ENCODE peak calls at places on chromosome 21, in five cellular contexts. One of them, this sample, is unnamed.
A peak's percentile ranks its signal among the peaks of the same experiment; 100 is the strongest.

GRCh38 chr21:34801519-34802132 is 132.8 kb downstream of the CLIC6 start:
- DNase-seq in IMR-90: no peak
- DNase-seq in H9: peak; percentile 59
- DNase-seq in mesenchymal stem cell: no peak
- DNase-seq in neuronal stem cell: no peak
- DNase-seq in this sample: no peak

GRCh38 chr21:26849428-26850115 is 4.4 kb upstream of the ADAMTS1 start:
- DNase-seq in IMR-90: peak; percentile 80
- DNase-seq in H9: no peak
- DNase-seq in mesenchymal stem cell: peak; percentile 75
- DNase-seq in neuronal stem cell: peak; percentile 43
- DNase-seq in this sample: no peak

GRCh38 chr21:44946254-44947041 is 6.6 kb downstream of the SLX9 start:
- DNase-seq in IMR-90: no peak
- DNase-seq in H9: no peak
- DNase-seq in mesenchymal stem cell: no peak
- DNase-seq in neuronal stem cell: no peak
- DNase-seq in this sample: no peak

GRCh38 chr21:46022551-46023107 is 41.1 kb downstream of the COL6A1 start:
- DNase-seq in IMR-90: no peak
- DNase-seq in H9: peak; percentile 33
- DNase-seq in mesenchymal stem cell: no peak
- DNase-seq in neuronal stem cell: no peak
- DNase-seq in this sample: no peak

GRCh38 chr21:16323586-16323985 is 593.8 kb downstream of the USP25 start:
- DNase-seq in IMR-90: peak; percentile 29
- DNase-seq in H9: no peak
- DNase-seq in mesenchymal stem cell: no peak
- DNase-seq in neuronal stem cell: no peak
- DNase-seq in this sample: no peak

GRCh38 chr21:44929242-44929798 is 8.6 kb upstream of the ITGB2 start:
- DNase-seq in IMR-90: no peak
- DNase-seq in H9: no peak
- DNase-seq in mesenchymal stem cell: no peak
- DNase-seq in neuronal stem cell: no peak
- DNase-seq in this sample: no peak

GRCh38 chr21:16074950-16075489 is 345.2 kb downstream of the USP25 start:
- DNase-seq in IMR-90: no peak
- DNase-seq in H9: no peak
- DNase-seq in mesenchymal stem cell: no peak
- DNase-seq in neuronal stem cell: no peak
- DNase-seq in this sample: no peak

GRCh38 chr21:43325968-43326367 is 101.0 kb downstream of the SIK1 start:
- DNase-seq in IMR-90: no peak
- DNase-seq in H9: no peak
- DNase-seq in mesenchymal stem cell: no peak
- DNase-seq in neuronal stem cell: no peak
- DNase-seq in this sample: no peak

GRCh38 chr21:42614811-42615342 is 38.5 kb upstream of the PDE9A start:
- DNase-seq in IMR-90: no peak
- DNase-seq in H9: no peak
- DNase-seq in mesenchymal stem cell: peak; percentile 11
- DNase-seq in neuronal stem cell: no peak
- DNase-seq in this sample: no peak

GRCh38 chr21:42513151-42513984 is at the start of gene SLC37A1:
- DNase-seq in IMR-90: no peak
- DNase-seq in H9: peak; percentile 65
- DNase-seq in mesenchymal stem cell: no peak
- DNase-seq in neuronal stem cell: no peak
- DNase-seq in this sample: peak; percentile 78

GRCh38 chr21:36980280-36981048 is 14.0 kb upstream of the HLCS start:
- DNase-seq in IMR-90: no peak
- DNase-seq in H9: peak; percentile 53
- DNase-seq in mesenchymal stem cell: peak; percentile 25
- DNase-seq in neuronal stem cell: no peak
- DNase-seq in this sample: peak; percentile 65

GRCh38 chr21:28537371-28538079 is 455.2 kb downstream of the LTN1 start:
- DNase-seq in IMR-90: peak; percentile 100
- DNase-seq in H9: no peak
- DNase-seq in mesenchymal stem cell: peak; percentile 84
- DNase-seq in neuronal stem cell: no peak
- DNase-seq in this sample: no peak

GRCh38 chr21:45027241-45028196 is 46.9 kb upstream of the ADARB1 start:
- DNase-seq in IMR-90: no peak
- DNase-seq in H9: no peak
- DNase-seq in mesenchymal stem cell: no peak
- DNase-seq in neuronal stem cell: no peak
- DNase-seq in this sample: no peak

GRCh38 chr21:34983680-34984086 is 65.4 kb downstream of the RUNX1 start:
- DNase-seq in IMR-90: peak; percentile 63
- DNase-seq in H9: no peak
- DNase-seq in mesenchymal stem cell: peak; percentile 73
- DNase-seq in neuronal stem cell: no peak
- DNase-seq in this sample: no peak

GRCh38 chr21:37532868-37533780 is 166.6 kb downstream of the DYRK1A start:
- DNase-seq in IMR-90: peak; percentile 61
- DNase-seq in H9: no peak
- DNase-seq in mesenchymal stem cell: peak; percentile 68
- DNase-seq in neuronal stem cell: no peak
- DNase-seq in this sample: peak; percentile 47

GRCh38 chr21:42125571-42126544 is 54.7 kb downstream of the UMODL1 start:
- DNase-seq in IMR-90: peak; percentile 59
- DNase-seq in H9: peak; percentile 43
- DNase-seq in mesenchymal stem cell: peak; percentile 30
- DNase-seq in neuronal stem cell: no peak
- DNase-seq in this sample: no peak

GRCh38 chr21:41364308-41364707 is 2.5 kb downstream of the MX2 start:
- DNase-seq in IMR-90: no peak
- DNase-seq in H9: no peak
- DNase-seq in mesenchymal stem cell: no peak
- DNase-seq in neuronal stem cell: no peak
- DNase-seq in this sample: no peak

GRCh38 chr21:29033871-29034270 is 9.4 kb downstream of the USP16 start:
- DNase-seq in IMR-90: peak; percentile 35
- DNase-seq in H9: no peak
- DNase-seq in mesenchymal stem cell: no peak
- DNase-seq in neuronal stem cell: no peak
- DNase-seq in this sample: no peak

GRCh38 chr21:45329261-45330074 is 41.8 kb upstream of the POFUT2 start:
- DNase-seq in IMR-90: no peak
- DNase-seq in H9: no peak
- DNase-seq in mesenchymal stem cell: no peak
- DNase-seq in neuronal stem cell: no peak
- DNase-seq in this sample: no peak

GRCh38 chr21:21137986-21138385 is 139.8 kb downstream of the NCAM2 start:
- DNase-seq in IMR-90: peak; percentile 74
- DNase-seq in H9: no peak
- DNase-seq in mesenchymal stem cell: peak; percentile 14
- DNase-seq in neuronal stem cell: no peak
- DNase-seq in this sample: no peak

GRCh38 chr21:46182548-46183336 is 1.5 kb downstream of the SPATC1L start:
- DNase-seq in IMR-90: no peak
- DNase-seq in H9: peak; percentile 37
- DNase-seq in mesenchymal stem cell: peak; percentile 27
- DNase-seq in neuronal stem cell: no peak
- DNase-seq in this sample: no peak

GRCh38 chr21:36347278-36347961 is 27.4 kb downstream of the MORC3 start:
- DNase-seq in IMR-90: peak; percentile 55
- DNase-seq in H9: no peak
- DNase-seq in mesenchymal stem cell: no peak
- DNase-seq in neuronal stem cell: no peak
- DNase-seq in this sample: no peak

GRCh38 chr21:46154155-46154954 is 1.0 kb downstream of the FTCD start:
- DNase-seq in IMR-90: no peak
- DNase-seq in H9: peak; percentile 32
- DNase-seq in mesenchymal stem cell: no peak
- DNase-seq in neuronal stem cell: no peak
- DNase-seq in this sample: no peak

GRCh38 chr21:42314616-42315295 is 453 bp downstream of the TFF3 start:
- DNase-seq in IMR-90: no peak
- DNase-seq in H9: no peak
- DNase-seq in mesenchymal stem cell: no peak
- DNase-seq in neuronal stem cell: no peak
- DNase-seq in this sample: no peak

GRCh38 chr21:46634966-46635323 is 529 bp upstream of the PRMT2 start:
- DNase-seq in IMR-90: peak; percentile 87
- DNase-seq in H9: no peak
- DNase-seq in mesenchymal stem cell: peak; percentile 91
- DNase-seq in neuronal stem cell: peak; percentile 74
- DNase-seq in this sample: no peak

GRCh38 chr21:41480086-41480690 is 27.8 kb downstream of the TMPRSS2 start:
- DNase-seq in IMR-90: no peak
- DNase-seq in H9: no peak
- DNase-seq in mesenchymal stem cell: no peak
- DNase-seq in neuronal stem cell: no peak
- DNase-seq in this sample: no peak

GRCh38 chr21:39263372-39263771 is 50.1 kb downstream of the BRWD1 start:
- DNase-seq in IMR-90: peak; percentile 56
- DNase-seq in H9: no peak
- DNase-seq in mesenchymal stem cell: peak; percentile 44
- DNase-seq in neuronal stem cell: no peak
- DNase-seq in this sample: no peak

GRCh38 chr21:39269620-39270019 is 43.8 kb downstream of the BRWD1 start:
- DNase-seq in IMR-90: no peak
- DNase-seq in H9: no peak
- DNase-seq in mesenchymal stem cell: no peak
- DNase-seq in neuronal stem cell: no peak
- DNase-seq in this sample: no peak

DNA sequence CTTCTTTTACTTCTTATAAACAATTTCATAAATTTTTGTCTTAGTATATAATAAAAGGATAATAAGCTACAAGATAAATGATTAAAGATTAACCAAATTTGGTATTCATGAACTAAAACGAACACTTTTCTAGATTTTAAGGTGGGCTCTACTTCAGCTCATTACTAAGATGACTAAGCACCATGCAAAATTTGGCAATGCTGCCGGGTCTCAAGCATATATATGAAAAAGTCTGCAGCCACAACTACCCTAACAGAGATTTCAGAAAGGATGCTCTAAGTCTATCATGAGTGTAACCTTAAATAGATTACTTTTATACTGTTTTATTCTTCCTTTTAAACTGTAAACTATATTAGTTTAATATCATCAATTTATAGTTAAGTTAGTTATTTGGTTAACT is 47.8 kb downstream of the BRWD1 start:
- DNase-seq in IMR-90: no peak
- DNase-seq in H9: no peak
- DNase-seq in mesenchymal stem cell: no peak
- DNase-seq in neuronal stem cell: no peak
- DNase-seq in this sample: no peak
- H3K4ac ChIP-seq in IMR-90: no peak overlapping the region
- H3K4ac ChIP-seq in H9: no peak overlapping the region
- H3K4ac ChIP-seq in mesenchymal stem cell: no peak overlapping the region
- H3K4ac ChIP-seq in neuronal stem cell: no peak overlapping the region
- H3K4ac ChIP-seq in this sample: no peak overlapping the region

DNA sequence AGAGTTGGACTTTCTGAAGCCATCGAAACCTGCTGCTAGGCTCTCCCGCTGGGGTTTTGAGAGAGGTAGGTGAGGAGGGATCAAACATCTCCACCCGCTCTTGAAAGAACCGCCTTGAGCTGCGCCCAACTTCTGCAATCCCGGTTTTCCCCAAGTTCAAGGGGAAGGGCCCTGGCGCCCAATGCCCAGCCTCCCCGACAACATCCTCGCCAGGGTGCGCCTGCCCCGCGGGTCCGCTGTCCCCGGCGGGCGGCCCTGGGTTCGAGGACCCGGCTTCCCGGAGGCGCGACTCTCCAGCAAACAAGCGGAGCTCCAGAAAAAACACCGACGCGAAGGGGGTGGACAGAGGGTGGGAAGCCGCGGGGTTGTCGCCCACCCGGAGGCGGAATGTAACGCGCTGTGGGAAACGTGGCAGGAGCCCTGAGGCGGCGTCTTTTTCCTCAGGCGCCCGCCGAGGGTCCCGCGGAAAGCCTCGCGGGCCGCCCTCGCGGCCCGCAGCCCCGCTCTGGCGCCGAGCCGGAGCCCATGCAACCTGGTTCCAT is 607 bp downstream of the BTG3 start:
- DNase-seq in IMR-90: peak; percentile 59
- DNase-seq in H9: peak; percentile 31
- DNase-seq in mesenchymal stem cell: peak; percentile 88
- DNase-seq in neuronal stem cell: peak; percentile 14
- DNase-seq in this sample: no peak
- H3K4ac ChIP-seq in IMR-90: peak overlapping the region; percentile 64
- H3K4ac ChIP-seq in H9: no peak overlapping the region
- H3K4ac ChIP-seq in mesenchymal stem cell: peak overlapping the region; percentile 80
- H3K4ac ChIP-seq in neuronal stem cell: no peak overlapping the region
- H3K4ac ChIP-seq in this sample: no peak overlapping the region

DNA sequence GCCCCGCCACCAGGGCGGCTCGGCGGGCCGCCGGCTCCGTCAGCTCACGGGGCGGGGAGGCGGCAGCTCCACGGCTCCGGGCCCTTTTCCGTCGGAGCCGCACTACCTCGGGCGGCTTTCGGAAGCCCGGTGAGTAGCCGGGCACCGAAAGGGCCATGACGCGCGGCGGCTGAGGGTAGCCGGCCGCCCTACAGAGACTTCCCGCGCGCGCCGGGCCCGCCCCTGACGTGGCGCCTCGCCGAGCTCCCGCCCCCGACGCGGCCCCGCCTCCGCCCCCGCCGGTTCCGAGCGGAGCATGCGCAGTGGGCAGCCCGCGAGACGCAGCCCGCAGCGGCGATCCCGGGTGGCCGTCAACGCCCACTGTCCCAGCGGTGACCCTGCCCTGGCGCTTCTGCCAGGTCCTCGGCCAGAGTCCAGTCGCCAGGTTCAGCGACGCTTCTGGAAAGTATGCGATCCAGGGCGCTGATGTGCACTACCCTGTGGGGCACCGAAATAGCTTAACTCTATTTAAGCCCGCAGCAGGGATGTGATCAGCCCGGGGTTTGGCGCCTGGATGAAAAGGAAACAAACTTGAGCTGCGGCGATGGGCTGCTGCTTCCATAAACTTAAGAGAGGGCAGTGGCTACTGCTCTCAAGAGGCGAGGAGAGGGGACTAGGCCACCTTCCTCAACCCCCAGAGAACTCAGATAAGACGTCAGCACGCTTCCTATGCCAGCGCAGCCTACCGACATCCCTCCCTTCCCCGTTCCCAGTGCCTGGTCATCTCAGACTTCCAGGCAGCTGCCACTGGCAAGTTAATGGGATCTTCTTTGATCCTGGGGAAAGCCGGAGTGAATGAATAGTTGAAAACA is at the start of gene DONSON:
- DNase-seq in IMR-90: peak; percentile 73
- DNase-seq in H9: peak; percentile 92
- DNase-seq in mesenchymal stem cell: peak; percentile 82
- DNase-seq in neuronal stem cell: peak; percentile 90
- DNase-seq in this sample: no peak
- H3K4ac ChIP-seq in IMR-90: peak within 1 kb of the TSS; percentile 75
- H3K4ac ChIP-seq in H9: no peak within 1 kb of the TSS
- H3K4ac ChIP-seq in mesenchymal stem cell: peak within 1 kb of the TSS; percentile 35
- H3K4ac ChIP-seq in neuronal stem cell: no peak within 1 kb of the TSS
- H3K4ac ChIP-seq in this sample: no peak within 1 kb of the TSS

DNA sequence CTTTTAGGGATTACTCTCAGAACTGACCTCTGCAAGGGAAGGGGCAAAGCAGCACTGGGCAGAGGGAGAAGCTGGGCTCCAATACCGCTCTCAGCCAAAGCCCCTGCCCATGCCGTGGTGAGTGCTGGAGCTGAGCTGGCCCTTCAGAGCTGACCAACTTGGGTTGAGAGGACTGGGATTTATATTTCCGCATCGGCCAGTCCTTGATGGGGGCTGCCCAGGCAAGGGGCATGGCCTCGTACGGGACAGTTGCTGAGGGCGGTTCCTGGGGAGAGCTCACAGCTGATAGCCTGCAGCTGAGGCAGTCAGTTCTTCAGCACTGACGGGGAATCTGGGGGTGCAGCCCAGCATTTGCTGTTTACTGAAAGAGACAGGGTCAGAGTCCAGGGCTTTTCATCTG is 8.0 kb downstream of the HUNK start:
- DNase-seq in IMR-90: no peak
- DNase-seq in H9: no peak
- DNase-seq in mesenchymal stem cell: no peak
- DNase-seq in neuronal stem cell: no peak
- DNase-seq in this sample: no peak
- H3K4ac ChIP-seq in IMR-90: no peak overlapping the region
- H3K4ac ChIP-seq in H9: no peak overlapping the region
- H3K4ac ChIP-seq in mesenchymal stem cell: no peak overlapping the region
- H3K4ac ChIP-seq in neuronal stem cell: no peak overlapping the region
- H3K4ac ChIP-seq in this sample: no peak overlapping the region

This sample was measured in H1.